ENCODE peak calls at places on chromosomes 11 and 22, in seven cellular contexts. One of them, this sample, is unnamed.

GRCh38 chr11:87187930-87188329 is 150.2 kb downstream of the TMEM135 start:
- DNase-seq in midbrain: peak
- DNase-seq in NCI-H1417: no peak
- DNase-seq in NCI-H1105: no peak
- DNase-seq in LHCN-M2: no peak
- DNase-seq in GM10248: no peak
- DNase-seq in T-helper 1 cell: no peak
- DNase-seq in this sample: no peak

GRCh38 chr11:69140635-69141034 is 15.1 kb upstream of the SMIM38 start:
- DNase-seq in midbrain: no peak
- DNase-seq in NCI-H1417: no peak
- DNase-seq in NCI-H1105: no peak
- DNase-seq in LHCN-M2: no peak
- DNase-seq in GM10248: no peak
- DNase-seq in T-helper 1 cell: no peak
- DNase-seq in this sample: peak

GRCh38 chr11:84819128-84819527 is 808.0 kb downstream of the DLG2 start:
- DNase-seq in midbrain: no peak
- DNase-seq in NCI-H1417: peak
- DNase-seq in NCI-H1105: no peak
- DNase-seq in LHCN-M2: no peak
- DNase-seq in GM10248: no peak
- DNase-seq in T-helper 1 cell: no peak
- DNase-seq in this sample: peak

GRCh38 chr11:12531681-12532080 is 142.5 kb upstream of the TEAD1 start:
- DNase-seq in midbrain: no peak
- DNase-seq in NCI-H1417: no peak
- DNase-seq in NCI-H1105: no peak
- DNase-seq in LHCN-M2: no peak
- DNase-seq in GM10248: no peak
- DNase-seq in T-helper 1 cell: no peak
- DNase-seq in this sample: no peak

GRCh38 chr11:129894281-129895125 is 875 bp downstream of the NFRKB start:
- DNase-seq in midbrain: no peak
- DNase-seq in NCI-H1417: no peak
- DNase-seq in NCI-H1105: peak
- DNase-seq in LHCN-M2: peak
- DNase-seq in GM10248: peak
- DNase-seq in T-helper 1 cell: no peak
- DNase-seq in this sample: peak

GRCh38 chr11:125398475-125398874 is 97.6 kb downstream of the FEZ1 start:
- DNase-seq in midbrain: no peak
- DNase-seq in NCI-H1417: no peak
- DNase-seq in NCI-H1105: no peak
- DNase-seq in LHCN-M2: no peak
- DNase-seq in GM10248: no peak
- DNase-seq in T-helper 1 cell: no peak
- DNase-seq in this sample: no peak

GRCh38 chr11:111077938-111078337 is 167.6 kb upstream of the POU2AF2 start:
- DNase-seq in midbrain: no peak
- DNase-seq in NCI-H1417: no peak
- DNase-seq in NCI-H1105: no peak
- DNase-seq in LHCN-M2: no peak
- DNase-seq in GM10248: no peak
- DNase-seq in T-helper 1 cell: no peak
- DNase-seq in this sample: peak

GRCh38 chr11:116454020-116454645 is 318.7 kb downstream of the BUD13 start:
- DNase-seq in midbrain: peak
- DNase-seq in NCI-H1417: peak
- DNase-seq in NCI-H1105: no peak
- DNase-seq in LHCN-M2: no peak
- DNase-seq in GM10248: peak
- DNase-seq in T-helper 1 cell: no peak
- DNase-seq in this sample: peak

GRCh38 chr11:119315139-119316016 is 1.6 kb downstream of the MCAM start:
- DNase-seq in midbrain: peak
- DNase-seq in NCI-H1417: peak
- DNase-seq in NCI-H1105: peak
- DNase-seq in LHCN-M2: no peak
- DNase-seq in GM10248: no peak
- DNase-seq in T-helper 1 cell: no peak
- DNase-seq in this sample: peak

GRCh38 chr11:79069504-79069903 is 371.3 kb downstream of the TENM4 start:
- DNase-seq in midbrain: no peak
- DNase-seq in NCI-H1417: no peak
- DNase-seq in NCI-H1105: no peak
- DNase-seq in LHCN-M2: no peak
- DNase-seq in GM10248: no peak
- DNase-seq in T-helper 1 cell: no peak
- DNase-seq in this sample: no peak

GRCh38 chr11:22539851-22540376 is 85.7 kb downstream of the FANCF start:
- DNase-seq in midbrain: peak
- DNase-seq in NCI-H1417: peak
- DNase-seq in NCI-H1105: peak
- DNase-seq in LHCN-M2: no peak
- DNase-seq in GM10248: no peak
- DNase-seq in T-helper 1 cell: no peak
- DNase-seq in this sample: peak

GRCh38 chr11:76380977-76381719 is at the start of the genes GVQW3 and THAP12:
- DNase-seq in midbrain: peak
- DNase-seq in NCI-H1417: peak
- DNase-seq in NCI-H1105: peak
- DNase-seq in LHCN-M2: peak
- DNase-seq in GM10248: peak
- DNase-seq in T-helper 1 cell: peak
- DNase-seq in this sample: peak

GRCh38 chr11:2689551-2690260 is 10.1 kb downstream of the KCNQ1OT1 start:
- DNase-seq in midbrain: no peak
- DNase-seq in NCI-H1417: no peak
- DNase-seq in NCI-H1105: no peak
- DNase-seq in LHCN-M2: no peak
- DNase-seq in GM10248: no peak
- DNase-seq in T-helper 1 cell: no peak
- DNase-seq in this sample: no peak

GRCh38 chr11:125948278-125949051 is 2.6 kb downstream of the VSIG10L2 start:
- DNase-seq in midbrain: no peak
- DNase-seq in NCI-H1417: no peak
- DNase-seq in NCI-H1105: no peak
- DNase-seq in LHCN-M2: no peak
- DNase-seq in GM10248: no peak
- DNase-seq in T-helper 1 cell: no peak
- DNase-seq in this sample: no peak

GRCh38 chr11:92685049-92685448 is 284.4 kb upstream of the MTNR1B start:
- DNase-seq in midbrain: no peak
- DNase-seq in NCI-H1417: no peak
- DNase-seq in NCI-H1105: peak
- DNase-seq in LHCN-M2: no peak
- DNase-seq in GM10248: no peak
- DNase-seq in T-helper 1 cell: no peak
- DNase-seq in this sample: no peak

GRCh38 chr22:24429411-24430365 is 2.3 kb downstream of the ADORA2A start:
- DNase-seq in midbrain: no peak
- DNase-seq in NCI-H1417: no peak
- DNase-seq in NCI-H1105: peak
- DNase-seq in LHCN-M2: peak
- DNase-seq in GM10248: peak
- DNase-seq in T-helper 1 cell: no peak
- DNase-seq in this sample: peak

GRCh38 chr11:61541568-61541967 is 33.0 kb downstream of the LRRC10B start:
- DNase-seq in midbrain: no peak
- DNase-seq in NCI-H1417: peak
- DNase-seq in NCI-H1105: peak
- DNase-seq in LHCN-M2: peak
- DNase-seq in GM10248: peak
- DNase-seq in T-helper 1 cell: no peak
- DNase-seq in this sample: peak

GRCh38 chr11:71342951-71343827 is 90.8 kb upstream of the SHANK2 start:
- DNase-seq in midbrain: no peak
- DNase-seq in NCI-H1417: peak
- DNase-seq in NCI-H1105: peak
- DNase-seq in LHCN-M2: peak
- DNase-seq in GM10248: peak
- DNase-seq in T-helper 1 cell: no peak
- DNase-seq in this sample: peak

GRCh38 chr11:78290293-78291176 is 101.8 kb downstream of the USP35 start:
- DNase-seq in midbrain: no peak
- DNase-seq in NCI-H1417: no peak
- DNase-seq in NCI-H1105: no peak
- DNase-seq in LHCN-M2: peak
- DNase-seq in GM10248: no peak
- DNase-seq in T-helper 1 cell: no peak
- DNase-seq in this sample: peak

GRCh38 chr22:50031189-50032091 is 18.9 kb upstream of the IL17REL start:
- DNase-seq in midbrain: no peak
- DNase-seq in NCI-H1417: no peak
- DNase-seq in NCI-H1105: no peak
- DNase-seq in LHCN-M2: no peak
- DNase-seq in GM10248: no peak
- DNase-seq in T-helper 1 cell: no peak
- DNase-seq in this sample: no peak

GRCh38 chr11:103619938-103620337 is 416.5 kb upstream of the DDI1 start:
- DNase-seq in midbrain: no peak
- DNase-seq in NCI-H1417: no peak
- DNase-seq in NCI-H1105: no peak
- DNase-seq in LHCN-M2: no peak
- DNase-seq in GM10248: no peak
- DNase-seq in T-helper 1 cell: no peak
- DNase-seq in this sample: no peak

GRCh38 chr11:14361951-14362350 is 3.0 kb upstream of the RRAS2 start:
- DNase-seq in midbrain: no peak
- DNase-seq in NCI-H1417: no peak
- DNase-seq in NCI-H1105: no peak
- DNase-seq in LHCN-M2: no peak
- DNase-seq in GM10248: no peak
- DNase-seq in T-helper 1 cell: no peak
- DNase-seq in this sample: no peak

GRCh38 chr11:76210920-76211851 is 4.9 kb upstream of the WNT11 start:
- DNase-seq in midbrain: no peak
- DNase-seq in NCI-H1417: no peak
- DNase-seq in NCI-H1105: no peak
- DNase-seq in LHCN-M2: no peak
- DNase-seq in GM10248: no peak
- DNase-seq in T-helper 1 cell: no peak
- DNase-seq in this sample: no peak

GRCh38 chr11:71078482-71078881 is 173.9 kb downstream of the SHANK2 start:
- DNase-seq in midbrain: no peak
- DNase-seq in NCI-H1417: peak
- DNase-seq in NCI-H1105: peak
- DNase-seq in LHCN-M2: peak
- DNase-seq in GM10248: no peak
- DNase-seq in T-helper 1 cell: no peak
- DNase-seq in this sample: peak

This sample was measured in kidney tubule cell.